ENCODE peak calls at places on chromosomes 3 and 15, in five cellular contexts. Q, J, G, F and I are unnamed samples.

GRCh38 chr15:69732133-69732532 is 279.5 kb downstream of the RPLP1 start:
- DNase-seq in F (no peak), Q (no peak), J (no peak), G (no peak), I (no peak)

GRCh38 chr3:183158552-183159006 is 4.0 kb downstream of the LAMP3 start:
- DNase-seq in G (no peak), F (no peak), Q (peak; percentile 76), J (peak; percentile 9), I (no peak)

GRCh38 chr15:85690546-85691226 is 104.0 kb downstream of the KLHL25 start:
- DNase-seq in F (no peak), G (no peak), J (no peak), Q (no peak), I (no peak)

GRCh38 chr3:177065285-177066028 is 131.8 kb downstream of the TBL1XR1 start:
- DNase-seq in Q (no peak), J (no peak), F (no peak), G (no peak), I (no peak)

GRCh38 chr15:32994810-32995424 is 199.6 kb downstream of the FMN1 start:
- DNase-seq in J (no peak), G (no peak), Q (no peak), F (no peak), I (no peak)

GRCh38 chr3:126050626-126051025 is 33.3 kb downstream of the SLC41A3 start:
- DNase-seq in Q (no peak), J (no peak), G (no peak), F (no peak), I (no peak)

GRCh38 chr15:70361891-70362290 is 264.2 kb upstream of the TLE3 start:
- DNase-seq in F (no peak), J (no peak), Q (no peak), G (no peak), I (no peak)

GRCh38 chr3:182908471-182908870 is 71.9 kb downstream of the DCUN1D1 start:
- DNase-seq in Q (no peak), G (no peak), J (no peak), F (no peak), I (no peak)

GRCh38 chr15:68252925-68253534 is 23.5 kb upstream of the CLN6 start:
- DNase-seq in Q (peak; percentile 15), J (no peak), G (no peak), F (peak; percentile 62), I (no peak)

GRCh38 chr3:81268526-81268925 is 492.9 kb downstream of the GBE1 start:
- DNase-seq in G (no peak), Q (no peak), F (no peak), J (no peak), I (no peak)

GRCh38 chr3:193997228-193998192 is 138.4 kb upstream of the HES1 start:
- DNase-seq in Q (no peak), G (no peak), F (no peak), J (no peak), I (no peak)

GRCh38 chr3:136626448-136626847 is 125.7 kb downstream of the STAG1 start:
- DNase-seq in J (no peak), F (no peak), Q (no peak), G (no peak), I (no peak)

GRCh38 chr3:136624381-136624780 is 127.8 kb downstream of the STAG1 start:
- DNase-seq in G (no peak), J (no peak), F (no peak), Q (no peak), I (no peak)

GRCh38 chr3:136624894-136625815 is 127.0 kb downstream of the STAG1 start:
- DNase-seq in G (peak; percentile 66), Q (no peak), F (no peak), J (no peak), I (no peak)

GRCh38 chr3:136617123-136617700 is 135.0 kb downstream of the STAG1 start:
- DNase-seq in G (no peak), Q (no peak), F (no peak), J (no peak), I (no peak)

DNA sequence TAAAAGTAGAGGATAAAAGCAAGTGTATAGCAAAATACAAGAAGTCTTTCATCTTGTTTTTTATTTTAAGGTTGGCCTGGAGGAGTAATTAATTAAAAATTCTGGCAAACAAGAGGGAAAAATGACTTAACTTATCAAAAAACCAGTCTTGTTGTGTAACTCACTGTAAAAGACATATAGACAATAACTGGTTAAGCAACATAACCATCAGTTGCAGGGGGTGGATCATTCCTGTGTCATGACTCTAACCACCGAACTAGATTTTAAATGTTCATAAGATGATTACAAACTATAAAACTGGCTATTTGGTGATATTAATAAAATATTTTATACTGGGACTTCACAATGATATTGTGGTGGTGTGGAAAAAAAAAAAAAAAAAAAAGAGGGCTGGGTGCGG is 130.6 kb downstream of the STAG1 start:
- DNase-seq in G (no peak), Q (no peak), F (no peak), J (no peak), I (no peak)
- TF ChIP-seq CTCF in G (no peak), Q (no peak), F (no peak), J (no peak), I (no peak)

DNA sequence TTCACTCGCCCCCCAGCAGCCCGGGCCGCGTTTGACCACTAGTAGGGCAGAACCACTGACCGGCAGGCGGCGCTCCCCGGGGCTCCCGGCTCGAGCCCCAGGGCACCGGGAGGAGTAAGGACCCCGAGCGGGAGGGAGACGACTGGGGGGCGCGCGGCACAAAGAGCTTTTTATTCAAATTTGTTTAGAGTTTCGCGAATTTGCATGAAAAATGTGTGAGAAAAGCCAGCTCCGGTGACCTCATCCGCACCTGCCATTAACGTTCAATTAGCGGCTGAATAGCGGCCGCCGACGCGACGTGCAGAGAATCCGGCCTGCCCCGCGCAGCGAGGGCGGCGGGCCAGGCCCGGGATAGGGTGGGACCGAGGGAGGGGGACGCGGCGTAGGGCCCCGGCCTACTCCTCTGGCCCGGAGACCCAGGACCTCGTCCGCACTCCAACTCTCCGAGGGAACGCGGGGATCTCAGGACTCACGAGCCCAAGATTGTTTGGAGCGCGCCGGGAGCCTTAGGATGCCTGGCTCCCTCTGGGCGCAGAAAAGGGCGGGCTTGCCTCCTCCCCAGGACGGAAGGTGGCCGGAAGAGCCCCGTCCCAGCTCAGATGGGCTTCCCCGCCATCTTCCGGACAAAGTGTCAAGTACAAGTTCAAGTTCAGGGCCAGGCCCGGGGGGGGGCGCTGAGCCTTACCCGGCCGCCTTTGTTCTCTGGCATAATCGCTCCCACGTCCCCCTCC is 64.9 kb upstream of the POLG start:
- DNase-seq in J (no peak), G (no peak), Q (peak; percentile 59), F (no peak), I (peak; percentile 35)
- TF ChIP-seq CTCF in J (peak; percentile 41), G (no peak), Q (peak; percentile 95), F (peak; percentile 66), I (no peak)

DNA sequence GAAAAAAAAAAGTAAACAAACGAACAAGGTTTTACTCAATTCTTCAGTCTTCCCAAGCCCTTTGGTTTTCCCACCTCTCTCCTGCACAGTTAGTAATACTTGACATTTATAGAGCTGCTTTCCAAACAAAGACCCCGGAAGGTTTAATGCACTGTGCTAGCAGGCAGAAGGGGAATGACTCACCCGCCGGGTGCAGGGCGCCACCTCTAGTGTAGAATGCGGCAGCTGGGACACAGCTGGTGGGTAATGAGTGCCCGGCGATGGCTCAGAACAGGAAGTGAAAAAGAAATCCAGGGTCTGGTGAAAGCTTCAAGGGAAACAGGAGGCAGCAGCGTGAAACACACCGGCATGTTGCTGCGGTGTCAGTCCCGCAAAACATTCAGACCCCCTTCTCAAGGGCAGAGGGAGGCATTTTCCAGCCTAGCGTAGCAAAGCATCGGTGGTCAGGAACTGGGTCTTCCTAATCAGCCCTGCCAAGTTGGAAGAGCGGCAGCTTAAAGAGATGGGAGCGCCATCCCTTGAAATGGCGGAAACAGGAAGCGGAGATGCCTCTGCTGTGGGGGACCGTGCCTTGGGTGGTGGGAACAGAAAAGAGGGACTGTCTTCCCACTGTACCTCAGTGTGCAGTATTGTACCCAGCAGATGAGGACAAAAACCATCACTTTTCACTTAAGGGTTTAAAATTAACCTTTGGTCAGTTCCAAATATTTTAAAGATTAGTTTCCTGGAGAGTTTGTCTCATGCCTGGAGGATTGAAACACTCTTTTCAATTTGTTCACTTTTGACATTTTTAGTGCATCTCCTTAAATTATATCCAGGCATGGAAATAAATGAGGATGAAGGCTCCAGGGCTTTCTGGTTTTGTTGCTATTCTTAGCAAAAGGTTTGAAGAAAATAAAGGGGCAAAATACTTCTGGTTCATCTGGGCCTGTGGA is 160.8 kb upstream of the MCTP2 start:
- DNase-seq in G (no peak), F (peak; percentile 69), Q (no peak), J (peak; percentile 7), I (no peak)
- TF ChIP-seq CTCF in G (no peak), F (no peak), Q (no peak), J (no peak), I (no peak)

GRCh38 chr3:139574026-139574947 is 34.7 kb upstream of the RBP1 start:
- DNase-seq in F (no peak), Q (no peak), G (peak; percentile 34), J (no peak), I (no peak)
- TF ChIP-seq CTCF in F (no peak), Q (no peak), G (no peak), J (no peak), I (no peak)

GRCh38 chr3:52896613-52897012 is 735 bp downstream of the STIMATE start:
- DNase-seq in F (no peak), G (no peak), J (no peak), Q (no peak), I (no peak)

GRCh38 chr3:52893723-52894122 is 3.6 kb downstream of the STIMATE start:
- DNase-seq in G (peak; percentile 72), J (no peak), F (no peak), Q (no peak), I (no peak)

GRCh38 chr3:52895416-52895815 is 1.9 kb downstream of the STIMATE start:
- DNase-seq in J (no peak), F (no peak), Q (no peak), G (no peak), I (no peak)

GRCh38 chr3:52894756-52895155 is 2.6 kb downstream of the STIMATE start:
- DNase-seq in J (no peak), G (no peak), F (no peak), Q (no peak), I (no peak)

DNA sequence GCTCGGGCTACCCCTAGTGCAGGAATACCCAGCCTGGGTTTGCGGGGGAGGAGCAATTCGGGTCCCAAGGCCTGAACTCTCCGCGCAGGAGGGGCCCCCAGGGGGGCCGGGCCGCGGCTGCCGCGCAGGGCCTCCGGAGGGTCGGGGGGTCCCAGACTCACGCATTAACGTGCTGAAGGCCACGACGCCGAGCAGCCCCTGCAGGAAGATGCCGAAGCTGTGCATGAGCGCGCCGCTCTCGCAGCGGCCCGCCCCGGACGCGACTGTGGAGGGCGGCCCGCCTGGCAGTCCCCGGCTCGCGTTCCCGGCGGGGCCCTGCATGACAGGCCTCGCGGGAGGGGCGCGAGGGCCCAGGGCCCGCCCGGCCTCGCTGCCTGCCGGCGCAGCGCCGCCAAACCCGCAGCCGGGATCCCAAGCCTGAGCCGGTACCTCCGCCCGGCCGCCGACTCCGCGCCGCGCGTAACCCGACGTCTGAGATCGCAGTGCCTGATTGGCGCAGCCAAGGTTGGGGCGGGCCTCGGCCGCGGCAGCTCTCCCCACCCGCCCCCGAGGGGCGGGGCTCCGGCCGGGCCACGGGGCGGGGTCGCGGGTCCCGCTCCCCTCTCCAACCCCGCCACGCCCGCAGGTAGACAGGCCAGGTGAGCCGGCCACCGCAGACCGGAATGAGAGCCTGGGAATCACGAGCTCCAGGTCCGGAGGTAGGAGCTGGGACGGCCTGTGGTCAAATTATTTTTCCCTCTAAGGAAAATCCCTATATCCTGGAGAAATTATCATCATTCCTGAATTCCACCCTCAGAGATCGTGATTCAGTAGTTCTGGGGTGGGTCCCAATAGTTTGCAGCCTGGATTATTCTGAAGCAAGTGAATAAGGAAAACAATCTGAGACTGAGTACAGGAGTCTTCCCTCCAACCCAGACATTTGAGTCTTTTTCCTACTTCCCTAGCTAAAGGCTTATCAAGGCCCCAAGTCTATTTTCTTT is at the start of gene STIMATE:
- DNase-seq in Q (peak; percentile 91), F (no peak), G (peak; percentile 89), J (peak; percentile 91), I (peak; percentile 85)
- TF ChIP-seq CTCF in Q (no peak), F (no peak), G (no peak), J (no peak), I (no peak)